ENCODE peak calls at places on chromosomes 13 and 19, in six cellular contexts. F is GM23338, I is GM12878, V is transverse colon, G is HCT116, A is upper lobe of left lung. H is an unnamed sample.

GRCh38 chr13:32125221-32125621 is 93.6 kb downstream of the FRY start:
- DNase-seq in F (no peak), I (no peak), V (no peak), G (no peak), A (no peak), H (no peak)

GRCh38 chr13:75318138-75318833 is 163.7 kb downstream of the TBC1D4 start:
- DNase-seq in F (no peak), I (no peak), V (no peak), G (no peak), A (no peak), H (no peak)

GRCh38 chr19:29677001-29677781 is 11.9 kb downstream of the PLEKHF1 start:
- DNase-seq in F (peak), I (no peak), V (no peak), G (no peak), A (no peak), H (no peak)

GRCh38 chr19:35639321-35639639 is 2.3 kb upstream of the ETV2 start:
- DNase-seq in F (no peak), I (no peak), V (no peak), G (no peak), A (no peak), H (no peak)

GRCh38 chr13:50085063-50085462 is 69.8 kb downstream of the KCNRG start:
- DNase-seq in F (peak), I (no peak), V (no peak), G (no peak), A (no peak), H (no peak)

GRCh38 chr19:46620716-46621115 is 4.2 kb downstream of the PTGIR start:
- DNase-seq in F (no peak), I (no peak), V (no peak), G (no peak), A (no peak), H (no peak)

GRCh38 chr13:25901460-25902376 is 150.1 kb downstream of the SHISA2 start:
- DNase-seq in F (no peak), I (peak), V (no peak), G (no peak), A (no peak), H (no peak)

GRCh38 chr19:2273356-2274184 is 8.4 kb downstream of the PEAK3 start:
- DNase-seq in F (peak), I (peak), V (peak), G (peak), A (peak), H (no peak)

GRCh38 chr13:35855531-35856019 is 275.6 kb downstream of the DCLK1 start:
- DNase-seq in F (peak), I (no peak), V (no peak), G (peak), A (no peak), H (no peak)

GRCh38 chr19:19267305-19267704 is 5.8 kb downstream of the TM6SF2 start:
- DNase-seq in F (no peak), I (no peak), V (no peak), G (no peak), A (no peak), H (no peak)

GRCh38 chr19:32397736-32398135 is 7.8 kb upstream of the DPY19L3 start:
- DNase-seq in F (no peak), I (no peak), V (no peak), G (no peak), A (no peak), H (no peak)

GRCh38 chr19:57769345-57770131 is at the start of gene ZNF586:
- DNase-seq in F (peak), I (peak), V (peak), G (peak), A (peak), H (peak)

GRCh38 chr19:38049105-38049649 is 142.2 kb downstream of the SIPA1L3 start:
- DNase-seq in F (no peak), I (peak), V (peak), G (no peak), A (no peak), H (no peak)

GRCh38 chr19:30649934-30650614 is 277.9 kb downstream of the ZNF536 start:
- DNase-seq in F (peak), I (peak), V (no peak), G (peak), A (no peak), H (peak)

GRCh38 chr19:16640951-16641350 is 12.9 kb upstream of the MED26 start:
- DNase-seq in F (no peak), I (no peak), V (no peak), G (no peak), A (no peak), H (no peak)

GRCh38 chr13:105799155-105799554 is 736.3 kb downstream of the EFNB2 start:
- DNase-seq in F (no peak), I (no peak), V (no peak), G (no peak), A (no peak), H (no peak)

GRCh38 chr13:42762917-42763316 is 18.5 kb upstream of the FAM216B start:
- DNase-seq in F (no peak), I (no peak), V (no peak), G (no peak), A (no peak), H (no peak)

GRCh38 chr19:33193269-33193863 is 764 bp upstream of the LRP3 start:
- DNase-seq in F (no peak), I (no peak), V (no peak), G (no peak), A (no peak), H (no peak)

GRCh38 chr13:20127563-20128458 is 33.0 kb downstream of the GJA3 start:
- DNase-seq in F (peak), I (no peak), V (peak), G (no peak), A (peak), H (no peak)

GRCh38 chr19:6164906-6165531 is 29.6 kb downstream of the ACSBG2 start:
- DNase-seq in F (no peak), I (no peak), V (no peak), G (no peak), A (no peak), H (no peak)
- H3K4me3 ChIP-seq in F (no peak), I (no peak), V (no peak), G (no peak), A (no peak), H (no peak)

GRCh38 chr13:94325660-94326059 is 153.8 kb downstream of the DCT start:
- DNase-seq in F (peak), I (no peak), V (no peak), G (no peak), A (no peak), H (no peak)

GRCh38 chr13:94322925-94323324 is 156.6 kb downstream of the DCT start:
- DNase-seq in F (no peak), I (no peak), V (no peak), G (no peak), A (no peak), H (peak)

GRCh38 chr13:94325148-94325528 is 154.3 kb downstream of the DCT start:
- DNase-seq in F (no peak), I (no peak), V (no peak), G (no peak), A (no peak), H (no peak)

GRCh38 chr13:94324409-94325147 is 154.9 kb downstream of the DCT start:
- DNase-seq in F (no peak), I (no peak), V (no peak), G (no peak), A (no peak), H (no peak)

DNA sequence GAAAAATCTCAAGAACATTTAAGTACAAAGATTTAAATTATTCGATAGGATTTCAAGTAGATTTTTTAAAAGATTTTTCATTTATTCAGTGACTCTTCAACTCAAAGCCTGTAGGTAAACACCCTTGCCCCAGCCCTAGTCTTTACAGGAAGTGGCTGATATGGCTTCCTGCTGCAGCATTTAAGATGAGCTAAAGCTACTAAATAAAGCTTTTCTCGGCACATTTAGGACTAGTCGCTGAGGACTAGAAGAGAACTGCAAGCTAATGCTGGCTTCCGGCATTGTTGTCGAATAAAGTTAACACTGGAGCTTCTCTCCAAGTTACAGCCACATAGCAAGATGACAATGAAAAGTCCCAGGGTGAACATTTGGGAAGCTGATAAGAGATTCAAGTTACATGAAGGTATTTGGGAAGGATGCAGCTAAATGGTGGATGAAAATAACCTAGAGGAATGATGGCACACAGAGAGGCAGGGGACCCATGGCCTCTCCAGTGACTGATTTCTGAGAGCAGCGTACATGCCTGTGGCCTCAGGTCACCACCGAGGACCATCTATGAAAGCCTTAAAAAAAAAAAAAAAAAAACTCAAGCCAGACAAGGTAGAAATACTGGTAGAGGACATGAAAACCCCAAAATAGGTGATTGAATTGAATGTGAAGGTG is 155.6 kb downstream of the DCT start:
- DNase-seq in F (peak), I (no peak), V (no peak), G (no peak), A (no peak), H (no peak)
- H3K27ac ChIP-seq in F (no peak), I (no peak), V (peak), G (no peak), A (no peak), H (peak)

GRCh38 chr19:4794971-4795370 is 3.4 kb downstream of the FEM1A start:
- DNase-seq in F (no peak), I (no peak), V (no peak), G (no peak), A (no peak), H (no peak)
- TF ChIP-seq POLR2AphosphoS5 in F (no peak), I (no peak), V (no peak), G (no peak), A (no peak), H (no peak)

DNA sequence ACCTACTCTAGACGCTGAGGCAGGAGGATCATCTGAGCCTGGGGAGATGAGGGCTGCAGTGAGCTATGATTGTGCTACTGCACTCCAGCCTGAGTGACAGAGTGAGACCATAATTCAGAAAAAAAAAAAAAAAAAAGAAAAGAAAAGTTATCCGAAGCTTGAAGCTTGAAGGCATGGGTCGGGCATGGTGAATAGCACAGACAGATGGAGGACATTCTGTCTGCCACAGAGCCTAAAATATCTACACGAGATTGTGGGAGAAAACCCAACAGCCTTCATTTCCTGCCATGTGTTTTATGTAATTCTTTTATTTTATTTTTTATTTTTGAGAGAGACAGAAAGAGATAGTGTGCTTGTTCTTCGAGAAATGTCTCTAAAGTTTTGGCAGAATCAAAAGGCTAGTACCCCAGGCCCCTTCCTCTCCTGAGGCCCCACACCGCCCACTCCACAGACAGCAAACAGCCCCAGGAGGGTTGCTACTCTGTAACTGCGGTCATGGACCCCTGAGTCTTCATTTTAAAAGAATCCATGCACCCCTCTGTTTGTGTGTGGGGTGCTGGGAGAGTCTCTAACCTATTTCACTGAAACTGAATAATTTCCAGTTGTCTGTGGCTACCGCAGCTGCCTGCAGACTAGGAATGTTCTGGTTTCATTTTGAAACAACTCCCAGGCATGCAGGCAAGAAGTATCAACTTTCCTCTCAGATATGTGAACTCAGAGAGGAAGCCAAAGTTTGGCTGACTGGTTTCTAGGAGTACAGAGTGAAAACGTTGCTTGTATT is 38.4 kb upstream of the RCBTB2 start:
- DNase-seq in F (no peak), I (no peak), V (no peak), G (no peak), A (no peak), H (no peak)
- H3K4me3 ChIP-seq in F (no peak), I (peak), V (no peak), G (no peak), A (peak), H (no peak)

GRCh38 chr13:73932091-73932490 is 202.1 kb downstream of the KLF12 start:
- DNase-seq in F (no peak), I (no peak), V (no peak), G (no peak), A (no peak), H (no peak)
- H3K27ac ChIP-seq in F (no peak), I (no peak), V (no peak), G (no peak), A (no peak), H (no peak)

GRCh38 chr19:14409157-14410053 is 9.7 kb downstream of the DDX39A start:
- DNase-seq in F (no peak), I (no peak), V (no peak), G (no peak), A (peak), H (no peak)
- TF ChIP-seq POLR2AphosphoS5 in F (no peak), I (peak), V (no peak), G (no peak), A (no peak), H (no peak)

DNA sequence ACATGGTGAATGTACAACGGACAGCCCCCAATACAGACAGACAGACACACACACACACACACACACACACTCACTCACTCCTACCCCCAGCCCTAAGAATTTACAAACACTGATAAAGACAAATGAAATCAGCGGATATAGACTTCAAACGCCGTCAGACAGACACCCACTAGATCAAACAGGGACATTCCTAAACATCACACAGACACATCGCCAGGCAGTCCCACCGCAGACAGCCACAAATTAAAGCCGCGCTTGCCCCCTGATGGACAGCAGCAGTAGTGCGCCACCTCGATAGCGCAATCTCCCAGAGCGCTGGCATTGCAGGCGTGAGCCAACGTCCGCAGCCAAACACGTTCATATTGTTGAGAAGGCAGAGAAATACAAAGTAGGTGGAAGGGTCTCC is 24.7 kb upstream of the ADGRE1 start:
- DNase-seq in F (peak), I (peak), V (peak), G (peak), A (peak), H (peak)
- H3K4me3 ChIP-seq in F (no peak), I (peak), V (peak), G (peak), A (peak), H (peak)